ENCODE peak calls at places on chromosome 17, in eight cellular contexts. One of them, this sample, is unnamed.

GRCh38 chr17:81315885-81316391 is 20.8 kb upstream of the SLC38A10 start:
- DNase-seq in dorsolateral prefrontal cortex: no peak
- DNase-seq in CD4-positive, alpha-beta T cell: no peak
- DNase-seq in natural killer cell: no peak
- DNase-seq in HFF-Myc: no peak
- DNase-seq in glutamatergic neuron: peak; percentile 15
- DNase-seq in IMR-90: no peak
- DNase-seq in esophagus muscularis mucosa: no peak
- DNase-seq in this sample: no peak

GRCh38 chr17:31679667-31680066 is 179.4 kb downstream of the COPRS start:
- DNase-seq in dorsolateral prefrontal cortex: no peak
- DNase-seq in CD4-positive, alpha-beta T cell: no peak
- DNase-seq in natural killer cell: no peak
- DNase-seq in HFF-Myc: no peak
- DNase-seq in glutamatergic neuron: no peak
- DNase-seq in IMR-90: no peak
- DNase-seq in esophagus muscularis mucosa: no peak
- DNase-seq in this sample: no peak

GRCh38 chr17:72602517-72603345 is 481.9 kb downstream of the SOX9 start:
- DNase-seq in dorsolateral prefrontal cortex: no peak
- DNase-seq in CD4-positive, alpha-beta T cell: no peak
- DNase-seq in natural killer cell: no peak
- DNase-seq in HFF-Myc: no peak
- DNase-seq in glutamatergic neuron: no peak
- DNase-seq in IMR-90: peak; percentile 73
- DNase-seq in esophagus muscularis mucosa: no peak
- DNase-seq in this sample: no peak

GRCh38 chr17:29613371-29613837 is 9.3 kb downstream of the CORO6 start:
- DNase-seq in dorsolateral prefrontal cortex: peak; percentile 93
- DNase-seq in CD4-positive, alpha-beta T cell: peak; percentile 93
- DNase-seq in natural killer cell: peak; percentile 90
- DNase-seq in HFF-Myc: no peak
- DNase-seq in glutamatergic neuron: peak; percentile 98
- DNase-seq in IMR-90: peak; percentile 59
- DNase-seq in esophagus muscularis mucosa: peak; percentile 99
- DNase-seq in this sample: peak; percentile 82

GRCh38 chr17:43987131-43988021 is 17.0 kb upstream of the NAGS start:
- DNase-seq in dorsolateral prefrontal cortex: no peak
- DNase-seq in CD4-positive, alpha-beta T cell: no peak
- DNase-seq in natural killer cell: no peak
- DNase-seq in HFF-Myc: no peak
- DNase-seq in glutamatergic neuron: peak; percentile 37
- DNase-seq in IMR-90: no peak
- DNase-seq in esophagus muscularis mucosa: no peak
- DNase-seq in this sample: no peak

GRCh38 chr17:81231766-81232581 is 6.9 kb downstream of the TEPSIN start:
- DNase-seq in dorsolateral prefrontal cortex: no peak
- DNase-seq in CD4-positive, alpha-beta T cell: no peak
- DNase-seq in natural killer cell: no peak
- DNase-seq in HFF-Myc: no peak
- DNase-seq in glutamatergic neuron: no peak
- DNase-seq in IMR-90: no peak
- DNase-seq in esophagus muscularis mucosa: no peak
- DNase-seq in this sample: no peak

GRCh38 chr17:17125136-17126084 is 80.7 kb downstream of the PLD6 start:
- DNase-seq in dorsolateral prefrontal cortex: no peak
- DNase-seq in CD4-positive, alpha-beta T cell: no peak
- DNase-seq in natural killer cell: no peak
- DNase-seq in HFF-Myc: no peak
- DNase-seq in glutamatergic neuron: peak; percentile 45
- DNase-seq in IMR-90: no peak
- DNase-seq in esophagus muscularis mucosa: no peak
- DNase-seq in this sample: no peak

GRCh38 chr17:32279933-32280716 is 14.5 kb downstream of the RHBDL3 start:
- DNase-seq in dorsolateral prefrontal cortex: no peak
- DNase-seq in CD4-positive, alpha-beta T cell: no peak
- DNase-seq in natural killer cell: no peak
- DNase-seq in HFF-Myc: no peak
- DNase-seq in glutamatergic neuron: peak; percentile 46
- DNase-seq in IMR-90: no peak
- DNase-seq in esophagus muscularis mucosa: no peak
- DNase-seq in this sample: no peak

GRCh38 chr17:56596741-56597494 is 3.4 kb downstream of the NOG start:
- DNase-seq in dorsolateral prefrontal cortex: no peak
- DNase-seq in CD4-positive, alpha-beta T cell: peak; percentile 11
- DNase-seq in natural killer cell: no peak
- DNase-seq in HFF-Myc: no peak
- DNase-seq in glutamatergic neuron: peak; percentile 29
- DNase-seq in IMR-90: no peak
- DNase-seq in esophagus muscularis mucosa: no peak
- DNase-seq in this sample: no peak

GRCh38 chr17:33682622-33683021 is 389.5 kb upstream of the ASIC2 start:
- DNase-seq in dorsolateral prefrontal cortex: no peak
- DNase-seq in CD4-positive, alpha-beta T cell: no peak
- DNase-seq in natural killer cell: no peak
- DNase-seq in HFF-Myc: no peak
- DNase-seq in glutamatergic neuron: no peak
- DNase-seq in IMR-90: no peak
- DNase-seq in esophagus muscularis mucosa: no peak
- DNase-seq in this sample: no peak

GRCh38 chr17:57270801-57271245 is 14.5 kb downstream of the MSI2 start:
- DNase-seq in dorsolateral prefrontal cortex: no peak
- DNase-seq in CD4-positive, alpha-beta T cell: no peak
- DNase-seq in natural killer cell: no peak
- DNase-seq in HFF-Myc: no peak
- DNase-seq in glutamatergic neuron: no peak
- DNase-seq in IMR-90: no peak
- DNase-seq in esophagus muscularis mucosa: no peak
- DNase-seq in this sample: no peak

GRCh38 chr17:80291260-80291659 is 30.6 kb downstream of the RNF213 start:
- DNase-seq in dorsolateral prefrontal cortex: no peak
- DNase-seq in CD4-positive, alpha-beta T cell: no peak
- DNase-seq in natural killer cell: no peak
- DNase-seq in HFF-Myc: no peak
- DNase-seq in glutamatergic neuron: no peak
- DNase-seq in IMR-90: no peak
- DNase-seq in esophagus muscularis mucosa: no peak
- DNase-seq in this sample: no peak

GRCh38 chr17:73717690-73718089 is 73.4 kb upstream of the SDK2 start:
- DNase-seq in dorsolateral prefrontal cortex: no peak
- DNase-seq in CD4-positive, alpha-beta T cell: no peak
- DNase-seq in natural killer cell: no peak
- DNase-seq in HFF-Myc: no peak
- DNase-seq in glutamatergic neuron: no peak
- DNase-seq in IMR-90: no peak
- DNase-seq in esophagus muscularis mucosa: no peak
- DNase-seq in this sample: no peak

GRCh38 chr17:81245024-81245664 is 6.0 kb downstream of the NDUFAF8 start:
- DNase-seq in dorsolateral prefrontal cortex: no peak
- DNase-seq in CD4-positive, alpha-beta T cell: no peak
- DNase-seq in natural killer cell: no peak
- DNase-seq in HFF-Myc: no peak
- DNase-seq in glutamatergic neuron: peak; percentile 23
- DNase-seq in IMR-90: peak; percentile 47
- DNase-seq in esophagus muscularis mucosa: no peak
- DNase-seq in this sample: no peak

GRCh38 chr17:79042421-79043190 is 18.6 kb downstream of the C1QTNF1 start:
- DNase-seq in dorsolateral prefrontal cortex: no peak
- DNase-seq in CD4-positive, alpha-beta T cell: peak; percentile 63
- DNase-seq in natural killer cell: peak; percentile 33
- DNase-seq in HFF-Myc: no peak
- DNase-seq in glutamatergic neuron: peak; percentile 68
- DNase-seq in IMR-90: peak; percentile 59
- DNase-seq in esophagus muscularis mucosa: no peak
- DNase-seq in this sample: no peak

GRCh38 chr17:57420674-57421392 is 164.5 kb downstream of the MSI2 start:
- DNase-seq in dorsolateral prefrontal cortex: no peak
- DNase-seq in CD4-positive, alpha-beta T cell: no peak
- DNase-seq in natural killer cell: no peak
- DNase-seq in HFF-Myc: peak; percentile 31
- DNase-seq in glutamatergic neuron: no peak
- DNase-seq in IMR-90: no peak
- DNase-seq in esophagus muscularis mucosa: no peak
- DNase-seq in this sample: no peak

GRCh38 chr17:50763716-50764450 is 3.4 kb downstream of the ANKRD40CL start:
- DNase-seq in dorsolateral prefrontal cortex: no peak
- DNase-seq in CD4-positive, alpha-beta T cell: no peak
- DNase-seq in natural killer cell: no peak
- DNase-seq in HFF-Myc: no peak
- DNase-seq in glutamatergic neuron: no peak
- DNase-seq in IMR-90: no peak
- DNase-seq in esophagus muscularis mucosa: peak; percentile 34
- DNase-seq in this sample: no peak

GRCh38 chr17:49003557-49004511 is 6.6 kb downstream of the IGF2BP1 start:
- DNase-seq in dorsolateral prefrontal cortex: no peak
- DNase-seq in CD4-positive, alpha-beta T cell: no peak
- DNase-seq in natural killer cell: no peak
- DNase-seq in HFF-Myc: no peak
- DNase-seq in glutamatergic neuron: peak; percentile 54
- DNase-seq in IMR-90: peak; percentile 37
- DNase-seq in esophagus muscularis mucosa: peak; percentile 85
- DNase-seq in this sample: peak; percentile 68

GRCh38 chr17:76593338-76593737 is 7.7 kb upstream of the ST6GALNAC2 start:
- DNase-seq in dorsolateral prefrontal cortex: no peak
- DNase-seq in CD4-positive, alpha-beta T cell: no peak
- DNase-seq in natural killer cell: no peak
- DNase-seq in HFF-Myc: peak; percentile 12
- DNase-seq in glutamatergic neuron: peak; percentile 63
- DNase-seq in IMR-90: peak; percentile 31
- DNase-seq in esophagus muscularis mucosa: no peak
- DNase-seq in this sample: no peak

GRCh38 chr17:19363460-19364035 is 1.0 kb upstream of the B9D1 start:
- DNase-seq in dorsolateral prefrontal cortex: no peak
- DNase-seq in CD4-positive, alpha-beta T cell: no peak
- DNase-seq in natural killer cell: no peak
- DNase-seq in HFF-Myc: no peak
- DNase-seq in glutamatergic neuron: no peak
- DNase-seq in IMR-90: no peak
- DNase-seq in esophagus muscularis mucosa: no peak
- DNase-seq in this sample: no peak

GRCh38 chr17:19361326-19361725 is 1.2 kb downstream of the B9D1 start:
- DNase-seq in dorsolateral prefrontal cortex: no peak
- DNase-seq in CD4-positive, alpha-beta T cell: no peak
- DNase-seq in natural killer cell: no peak
- DNase-seq in HFF-Myc: no peak
- DNase-seq in glutamatergic neuron: no peak
- DNase-seq in IMR-90: no peak
- DNase-seq in esophagus muscularis mucosa: no peak
- DNase-seq in this sample: no peak

GRCh38 chr17:19362293-19363113 is at the start of gene B9D1:
- DNase-seq in dorsolateral prefrontal cortex: peak; percentile 91
- DNase-seq in CD4-positive, alpha-beta T cell: peak; percentile 94
- DNase-seq in natural killer cell: peak; percentile 88
- DNase-seq in HFF-Myc: peak; percentile 75
- DNase-seq in glutamatergic neuron: peak; percentile 90
- DNase-seq in IMR-90: peak; percentile 89
- DNase-seq in esophagus muscularis mucosa: peak; percentile 97
- DNase-seq in this sample: peak; percentile 94

GRCh38 chr17:19361975-19362292 is 589 bp downstream of the B9D1 start:
- DNase-seq in dorsolateral prefrontal cortex: no peak
- DNase-seq in CD4-positive, alpha-beta T cell: no peak
- DNase-seq in natural killer cell: no peak
- DNase-seq in HFF-Myc: no peak
- DNase-seq in glutamatergic neuron: no peak
- DNase-seq in IMR-90: no peak
- DNase-seq in esophagus muscularis mucosa: no peak
- DNase-seq in this sample: no peak

GRCh38 chr17:19363114-19363438 is 553 bp upstream of the B9D1 start:
- DNase-seq in dorsolateral prefrontal cortex: no peak
- DNase-seq in CD4-positive, alpha-beta T cell: no peak
- DNase-seq in natural killer cell: no peak
- DNase-seq in HFF-Myc: no peak
- DNase-seq in glutamatergic neuron: no peak
- DNase-seq in IMR-90: no peak
- DNase-seq in esophagus muscularis mucosa: no peak
- DNase-seq in this sample: no peak
- TF ChIP-seq CTCF in dorsolateral prefrontal cortex: no peak
- TF ChIP-seq CTCF in CD4-positive, alpha-beta T cell: peak; percentile 52
- TF ChIP-seq CTCF in natural killer cell: peak; percentile 7
- TF ChIP-seq CTCF in HFF-Myc: no peak
- TF ChIP-seq CTCF in glutamatergic neuron: peak; percentile 56
- TF ChIP-seq CTCF in IMR-90: no peak
- TF ChIP-seq CTCF in esophagus muscularis mucosa: no peak
- TF ChIP-seq CTCF in this sample: no peak

DNA sequence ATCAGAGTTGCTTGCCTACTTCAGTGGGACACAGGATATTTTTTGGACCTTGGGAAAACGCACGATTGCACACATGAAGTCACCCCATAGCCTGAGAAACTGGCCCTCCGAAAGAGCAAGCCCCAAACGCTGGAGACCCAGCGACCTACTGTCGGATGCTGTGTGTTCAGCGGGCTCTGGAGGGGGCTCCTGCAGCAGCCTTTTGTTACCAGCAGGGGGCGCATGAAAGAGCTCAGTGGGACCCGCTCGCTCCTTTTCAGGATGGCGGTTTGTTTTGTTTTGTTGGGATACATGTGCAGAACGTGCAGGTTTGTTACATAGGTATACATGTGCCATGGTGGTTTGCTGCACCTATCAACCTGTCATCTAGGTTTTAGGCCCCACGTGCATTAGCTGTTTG is 28.4 kb downstream of the MYH3 start:
- DNase-seq in dorsolateral prefrontal cortex: no peak
- DNase-seq in CD4-positive, alpha-beta T cell: no peak
- DNase-seq in natural killer cell: no peak
- DNase-seq in HFF-Myc: no peak
- DNase-seq in glutamatergic neuron: peak; percentile 45
- DNase-seq in IMR-90: no peak
- DNase-seq in esophagus muscularis mucosa: no peak
- DNase-seq in this sample: no peak
- TF ChIP-seq CTCF in dorsolateral prefrontal cortex: no peak
- TF ChIP-seq CTCF in CD4-positive, alpha-beta T cell: peak; percentile 26
- TF ChIP-seq CTCF in natural killer cell: no peak
- TF ChIP-seq CTCF in HFF-Myc: peak; percentile 56
- TF ChIP-seq CTCF in glutamatergic neuron: peak; percentile 73
- TF ChIP-seq CTCF in IMR-90: no peak
- TF ChIP-seq CTCF in esophagus muscularis mucosa: no peak
- TF ChIP-seq CTCF in this sample: peak; percentile 65

GRCh38 chr17:39923836-39924690 is 3.3 kb downstream of the ORMDL3 start:
- DNase-seq in dorsolateral prefrontal cortex: no peak
- DNase-seq in CD4-positive, alpha-beta T cell: no peak
- DNase-seq in natural killer cell: no peak
- DNase-seq in HFF-Myc: no peak
- DNase-seq in glutamatergic neuron: peak; percentile 31
- DNase-seq in IMR-90: peak; percentile 49
- DNase-seq in esophagus muscularis mucosa: no peak
- DNase-seq in this sample: no peak
- TF ChIP-seq CTCF in dorsolateral prefrontal cortex: no peak
- TF ChIP-seq CTCF in CD4-positive, alpha-beta T cell: no peak
- TF ChIP-seq CTCF in natural killer cell: no peak
- TF ChIP-seq CTCF in HFF-Myc: no peak
- TF ChIP-seq CTCF in glutamatergic neuron: no peak
- TF ChIP-seq CTCF in IMR-90: peak; percentile 13
- TF ChIP-seq CTCF in esophagus muscularis mucosa: no peak
- TF ChIP-seq CTCF in this sample: peak; percentile 44

DNA sequence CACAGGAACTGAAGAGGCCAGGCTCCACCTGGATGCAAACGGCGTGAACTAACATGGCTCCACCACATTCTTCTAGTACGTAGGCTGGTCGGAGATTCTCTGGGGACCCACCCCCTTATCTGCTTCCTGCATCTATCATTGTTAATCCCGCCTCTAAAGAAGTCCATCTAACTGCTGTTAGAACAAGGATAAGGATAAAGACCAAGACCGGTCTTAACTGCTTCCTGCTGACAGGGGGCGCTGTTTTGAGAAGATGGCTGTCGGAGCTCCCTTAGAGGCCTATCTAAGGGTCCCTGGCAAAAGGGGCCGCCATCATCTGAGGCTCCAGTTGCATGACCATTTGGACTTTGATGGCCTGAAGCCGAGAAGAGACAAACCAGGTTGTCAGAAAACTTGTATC is 25.8 kb upstream of the TNFSF12 start:
- DNase-seq in dorsolateral prefrontal cortex: no peak
- DNase-seq in CD4-positive, alpha-beta T cell: peak; percentile 34
- DNase-seq in natural killer cell: no peak
- DNase-seq in HFF-Myc: no peak
- DNase-seq in glutamatergic neuron: no peak
- DNase-seq in IMR-90: no peak
- DNase-seq in esophagus muscularis mucosa: no peak
- DNase-seq in this sample: no peak
- TF ChIP-seq CTCF in dorsolateral prefrontal cortex: no peak
- TF ChIP-seq CTCF in CD4-positive, alpha-beta T cell: peak; percentile 59
- TF ChIP-seq CTCF in natural killer cell: peak; percentile 56
- TF ChIP-seq CTCF in HFF-Myc: peak; percentile 42
- TF ChIP-seq CTCF in glutamatergic neuron: no peak
- TF ChIP-seq CTCF in IMR-90: peak; percentile 30
- TF ChIP-seq CTCF in esophagus muscularis mucosa: peak; percentile 51
- TF ChIP-seq CTCF in this sample: peak; percentile 64

This sample was measured in type B pancreatic cell.